ENCODE peak calls at places on chromosome 12, in seven cellular contexts. G, N, A, U, W, S and E are unnamed samples.

GRCh38 chr12:108629824-108630476 is 3.7 kb downstream of the SELPLG start:
- DNase-seq in U (peak), W (peak), G (no peak), S (no peak), N (peak), A (no peak), E (no peak)

GRCh38 chr12:96908170-96908675 is 1.2 kb downstream of the NEDD1 start:
- DNase-seq in S (no peak), W (no peak), N (no peak), A (no peak), G (no peak), U (no peak), E (no peak)

GRCh38 chr12:92961949-92962348 is 32.9 kb upstream of the EEA1 start:
- DNase-seq in S (no peak), N (no peak), U (no peak), W (no peak), G (no peak), A (no peak), E (no peak)

GRCh38 chr12:41418586-41418985 is 230.5 kb downstream of the PDZRN4 start:
- DNase-seq in A (no peak), G (no peak), W (no peak), N (no peak), U (no peak), S (no peak), E (no peak)

GRCh38 chr12:96907681-96908163 is 665 bp downstream of the NEDD1 start:
- DNase-seq in A (no peak), W (peak), S (peak), U (peak), G (no peak), N (peak), E (no peak)

GRCh38 chr12:131803995-131804521 is 24.1 kb upstream of the MMP17 start:
- DNase-seq in N (no peak), A (no peak), G (no peak), W (no peak), U (peak), S (no peak), E (no peak)

GRCh38 chr12:80445083-80445482 is 1.0 kb downstream of the PTPRQ start:
- DNase-seq in G (no peak), N (no peak), S (no peak), U (no peak), A (no peak), W (no peak), E (no peak)

GRCh38 chr12:11794311-11794710 is 144.8 kb downstream of the ETV6 start:
- DNase-seq in S (no peak), A (no peak), W (no peak), N (no peak), G (no peak), U (no peak), E (no peak)

GRCh38 chr12:45615268-45615667 is 114.2 kb upstream of the ARID2 start:
- DNase-seq in A (no peak), G (no peak), U (peak), N (no peak), W (no peak), S (no peak), E (no peak)

GRCh38 chr12:30154996-30155730 is 371.4 kb upstream of the TMTC1 start:
- DNase-seq in W (no peak), A (no peak), N (no peak), U (no peak), S (no peak), G (no peak), E (no peak)

GRCh38 chr12:132253698-132254480 is 75.5 kb downstream of the GALNT9 start:
- DNase-seq in N (no peak), A (no peak), W (no peak), S (no peak), G (no peak), U (no peak), E (no peak)

GRCh38 chr12:12946686-12947355 is 5.1 kb downstream of the GPRC5D start:
- DNase-seq in A (no peak), W (no peak), S (no peak), N (no peak), G (no peak), U (no peak), E (no peak)

GRCh38 chr12:76270657-76271358 is 77.4 kb downstream of the BBS10 start:
- DNase-seq in A (no peak), S (no peak), W (no peak), N (no peak), U (no peak), G (no peak), E (no peak)

GRCh38 chr12:76268267-76268666 is 79.9 kb downstream of the BBS10 start:
- DNase-seq in W (no peak), N (no peak), A (no peak), G (no peak), S (no peak), U (no peak), E (no peak)

GRCh38 chr12:76274699-76275098 is 73.5 kb downstream of the BBS10 start:
- DNase-seq in U (peak), A (no peak), N (no peak), S (no peak), G (no peak), W (no peak), E (no peak)

GRCh38 chr12:76275511-76276093 is 72.6 kb downstream of the BBS10 start:
- DNase-seq in G (no peak), W (no peak), N (no peak), A (peak), S (no peak), U (peak), E (no peak)

GRCh38 chr12:76272292-76272691 is 75.9 kb downstream of the BBS10 start:
- DNase-seq in S (no peak), G (no peak), N (no peak), A (no peak), U (no peak), W (no peak), E (no peak)
- TF ChIP-seq POLR2AphosphoS5 in S (no peak), G (no peak), N (no peak), A (no peak), U (no peak), W (no peak), E (no peak)

DNA sequence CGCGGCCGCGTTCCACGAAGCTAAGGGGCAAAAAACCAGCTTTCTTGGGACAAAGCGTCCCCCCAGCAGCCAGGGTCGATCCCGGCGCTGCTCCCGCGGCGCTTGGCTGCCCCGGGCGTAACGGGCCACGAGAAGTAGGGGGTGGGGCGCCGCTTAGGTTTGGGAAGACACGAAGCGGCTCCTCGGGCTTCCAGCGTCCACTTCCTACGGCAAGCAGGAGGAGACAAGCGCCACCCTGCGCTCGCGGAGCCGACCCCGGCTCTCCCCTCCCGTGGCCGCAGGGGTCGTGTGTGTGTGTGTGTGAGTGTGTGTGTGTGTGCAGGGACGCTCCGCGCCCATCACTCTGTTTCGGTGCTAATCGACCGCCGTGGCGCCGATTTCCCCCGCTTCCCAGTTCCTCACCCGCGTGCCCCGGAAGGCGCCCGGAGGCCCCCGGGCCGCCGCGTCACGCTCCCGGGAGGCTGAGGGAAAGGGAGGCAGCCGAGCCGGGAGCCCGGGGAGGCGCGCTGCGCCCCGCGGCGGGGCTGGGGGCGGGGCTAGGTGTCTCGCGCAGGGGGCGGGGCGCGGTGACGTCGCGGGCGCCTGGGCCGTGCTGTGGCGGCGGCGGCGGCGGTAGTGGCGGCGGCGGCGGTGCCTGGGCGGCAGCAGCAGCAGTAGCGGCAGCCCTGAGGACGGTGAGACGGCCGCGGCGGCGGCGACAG is at the start of gene ERC1:
- DNase-seq in U (peak), G (no peak), W (peak), N (peak), A (peak), S (peak), E (peak)
- TF ChIP-seq POLR2AphosphoS5 in U (peak), G (peak), W (peak), N (peak), A (peak), S (peak), E (peak)

GRCh38 chr12:4115570-4115969 is 158.0 kb upstream of the CCND2 start:
- DNase-seq in U (no peak), W (no peak), G (no peak), N (no peak), A (no peak), S (no peak), E (no peak)

GRCh38 chr12:4114986-4115385 is 158.6 kb upstream of the CCND2 start:
- DNase-seq in N (no peak), W (no peak), U (no peak), G (no peak), S (no peak), A (no peak), E (no peak)

GRCh38 chr12:4117386-4118016 is 156.1 kb upstream of the CCND2 start:
- DNase-seq in S (no peak), U (no peak), N (no peak), A (peak), G (no peak), W (no peak), E (no peak)

GRCh38 chr12:4118017-4118510 is 155.5 kb upstream of the CCND2 start:
- DNase-seq in N (no peak), W (no peak), G (no peak), A (peak), U (no peak), S (no peak), E (no peak)

DNA sequence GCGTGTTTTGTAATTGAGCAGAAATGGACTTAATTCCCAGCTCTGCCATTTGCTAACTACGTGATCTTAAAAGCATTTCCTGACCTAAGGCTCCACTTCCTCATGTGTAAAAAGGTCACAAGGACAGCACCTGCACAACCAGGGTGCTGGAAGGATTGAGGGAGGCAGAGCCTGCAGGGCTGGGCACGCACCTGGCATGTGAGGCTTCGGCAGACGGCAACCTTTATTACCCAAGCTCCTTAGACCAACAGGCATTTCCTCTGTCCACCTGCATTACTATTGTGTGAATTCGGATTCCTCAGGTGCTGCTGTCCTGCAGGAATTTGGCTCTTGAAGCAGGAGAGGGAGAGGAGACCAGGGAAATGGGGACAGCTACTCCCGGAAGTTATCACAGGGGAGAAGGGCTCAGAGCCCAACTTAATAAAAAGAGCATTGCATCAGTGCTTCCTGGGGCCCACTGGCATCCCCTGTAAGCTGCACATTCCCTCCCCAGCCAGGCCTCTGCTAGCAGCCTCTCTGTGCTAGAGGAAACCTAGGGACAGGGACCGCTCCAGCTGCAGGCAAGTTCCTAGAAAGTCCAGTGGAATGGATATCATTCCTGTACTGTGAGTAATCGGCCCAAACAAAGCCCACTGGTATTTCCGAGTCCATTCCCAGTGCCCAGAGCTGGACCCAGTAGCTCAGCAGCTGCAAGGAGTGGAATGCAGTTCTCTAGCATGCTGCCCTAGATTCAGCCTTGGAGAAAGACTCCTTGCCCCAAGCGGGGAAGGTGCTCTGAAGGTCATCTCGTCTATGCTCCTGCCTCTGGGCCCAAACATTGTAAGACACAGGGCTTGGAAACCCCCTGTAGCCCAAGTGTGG is 157.1 kb upstream of the CCND2 start:
- DNase-seq in N (no peak), S (no peak), A (no peak), W (no peak), G (no peak), U (peak), E (no peak)
- TF ChIP-seq POLR2AphosphoS5 in N (no peak), S (no peak), A (no peak), W (no peak), G (no peak), U (no peak), E (no peak)

GRCh38 chr12:117030187-117030896 is 68.9 kb downstream of the TESC start:
- DNase-seq in W (no peak), A (no peak), G (no peak), N (peak), S (no peak), U (no peak), E (peak)

GRCh38 chr12:117033382-117034045 is 65.7 kb downstream of the TESC start:
- DNase-seq in N (peak), U (no peak), G (no peak), A (no peak), W (no peak), S (peak), E (peak)

GRCh38 chr12:117034249-117034648 is 65.0 kb downstream of the TESC start:
- DNase-seq in W (no peak), G (no peak), S (no peak), U (no peak), A (no peak), N (peak), E (no peak)

GRCh38 chr12:117032593-117033381 is 66.4 kb downstream of the TESC start:
- DNase-seq in N (peak), S (no peak), U (peak), G (no peak), A (no peak), W (no peak), E (peak)

DNA sequence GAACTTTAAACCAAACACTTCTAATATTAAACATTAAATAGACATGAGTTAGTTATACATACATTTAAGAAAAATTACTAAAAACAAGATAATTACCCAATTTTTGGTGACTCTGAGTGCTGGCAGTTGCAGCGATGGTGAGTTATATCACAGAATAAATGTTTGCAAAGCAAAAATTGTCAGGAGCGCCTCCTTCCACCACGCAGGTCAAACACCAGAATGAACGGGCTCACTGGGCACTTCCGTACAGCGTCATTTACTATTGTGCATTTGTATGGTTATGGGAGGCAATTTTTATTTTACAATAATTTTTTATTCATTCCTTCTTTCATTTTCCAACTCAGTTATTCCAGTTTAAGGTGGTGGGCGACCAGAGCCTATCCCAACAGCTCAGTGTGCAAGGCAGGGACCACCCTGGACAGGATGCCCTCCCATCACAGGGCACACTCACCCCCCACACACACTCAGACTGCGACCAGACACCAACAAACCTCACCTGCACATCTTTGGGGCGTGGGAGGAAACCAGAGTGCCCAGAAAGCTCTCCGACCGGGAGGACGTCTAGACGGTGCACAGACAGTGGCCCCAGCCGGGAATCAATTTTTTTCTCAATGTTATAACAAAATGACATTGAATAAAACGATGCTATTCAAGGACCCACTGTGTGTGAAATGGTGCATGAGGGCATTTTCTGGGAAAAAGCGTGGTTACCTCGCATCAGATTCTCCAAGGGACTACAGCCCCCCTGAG is 67.2 kb downstream of the TESC start:
- DNase-seq in A (no peak), N (peak), S (no peak), U (no peak), W (no peak), G (no peak), E (peak)
- TF ChIP-seq POLR2AphosphoS5 in A (no peak), N (no peak), S (no peak), U (no peak), W (no peak), G (no peak), E (no peak)

GRCh38 chr12:102514696-102515095 is 34.3 kb upstream of the IGF1 start:
- DNase-seq in N (no peak), W (no peak), A (no peak), U (no peak), G (no peak), S (no peak), E (no peak)

GRCh38 chr12:102512523-102512922 is 32.2 kb upstream of the IGF1 start:
- DNase-seq in S (no peak), W (no peak), U (no peak), A (no peak), G (no peak), N (no peak), E (no peak)

GRCh38 chr12:102511575-102511974 is 31.2 kb upstream of the IGF1 start:
- DNase-seq in U (no peak), W (no peak), N (no peak), S (no peak), G (no peak), A (no peak), E (no peak)

GRCh38 chr12:102513272-102513671 is 32.9 kb upstream of the IGF1 start:
- DNase-seq in N (no peak), U (no peak), W (no peak), A (no peak), G (no peak), S (no peak), E (no peak)

GRCh38 chr12:102513739-102514138 is 33.4 kb upstream of the IGF1 start:
- DNase-seq in N (no peak), U (no peak), W (no peak), S (no peak), G (no peak), A (no peak), E (no peak)
- TF ChIP-seq POLR2AphosphoS5 in N (no peak), U (no peak), W (no peak), S (no peak), G (no peak), A (no peak), E (no peak)

DNA sequence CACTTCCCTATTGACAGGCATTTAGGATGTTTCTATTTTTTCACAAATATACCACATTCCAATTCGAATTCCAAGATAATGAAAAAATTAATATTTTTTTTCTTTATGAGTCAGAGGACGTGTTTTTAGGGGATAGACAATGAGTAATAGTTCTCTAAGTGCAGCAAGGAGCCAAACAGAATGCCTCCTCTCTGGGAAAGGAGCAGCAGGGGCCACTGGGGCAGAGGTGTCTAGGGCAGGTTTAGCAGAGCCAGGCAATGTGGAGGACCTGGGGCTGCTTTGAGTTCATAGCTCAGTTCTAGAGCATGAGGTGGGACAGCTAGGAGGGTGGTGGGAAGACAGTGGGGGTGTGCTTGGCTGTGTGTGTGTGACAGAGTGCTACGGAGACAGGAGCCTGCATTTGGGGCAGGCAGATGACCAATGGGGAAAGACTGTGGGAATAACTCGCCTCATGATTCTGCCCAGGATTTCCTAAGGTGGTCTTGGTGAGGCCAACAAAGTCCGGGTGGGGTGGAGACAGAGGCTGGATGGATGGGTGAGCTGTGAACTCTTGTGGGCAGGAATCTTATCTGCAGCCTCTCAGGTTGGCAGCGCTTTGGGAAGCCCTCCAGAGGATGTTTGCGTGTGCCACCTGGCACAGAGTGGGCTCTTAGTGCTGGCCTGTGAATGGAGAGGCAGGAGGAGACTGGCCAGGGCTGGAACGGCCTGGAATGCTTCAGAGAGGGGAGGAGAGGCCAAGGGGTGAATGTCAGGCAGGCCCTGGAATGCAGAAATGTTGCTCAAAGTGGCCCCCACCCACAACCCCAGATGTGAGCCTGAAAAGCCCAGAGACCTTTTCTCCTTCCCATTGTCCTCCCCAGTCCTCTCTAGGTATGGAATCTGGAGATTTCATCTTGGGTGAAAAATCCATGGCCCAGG is 2.4 kb upstream of the KRT7 start:
- DNase-seq in A (no peak), G (no peak), N (peak), S (no peak), U (peak), W (no peak), E (no peak)
- TF ChIP-seq POLR2AphosphoS5 in A (no peak), G (no peak), N (no peak), S (peak), U (peak), W (no peak), E (no peak)